ENCODE peak calls at places on chromosome 14, in nine cellular contexts. K is endothelial cell; B is neural progenitor cell; F is stomach; V is bronchial epithelial cell; P is tibial artery; Y is omental fat pad; J is AG09319; W is CD8-positive, alpha-beta T cell. O is an unnamed sample.

GRCh38 chr14:63248211-63248610 is 44.0 kb downstream of the RHOJ start:
- DNase-seq in B (no peak), W (no peak), Y (no peak), V (no peak), F (no peak), K (no peak), P (no peak), J (no peak), O (no peak)

GRCh38 chr14:30779210-30779609 is 95.1 kb upstream of the COCH start:
- DNase-seq in P (no peak), Y (no peak), F (no peak), J (no peak), W (no peak), V (peak; percentile 51), B (no peak), K (no peak), O (no peak)

GRCh38 chr14:63394856-63395255 is 76.1 kb upstream of the GPHB5 start:
- DNase-seq in F (no peak), K (no peak), P (no peak), B (no peak), Y (no peak), W (no peak), V (peak; percentile 31), J (no peak), O (no peak)

GRCh38 chr14:66405158-66405557 is 81.0 kb upstream of the CCDC196 start:
- DNase-seq in J (no peak), F (no peak), W (no peak), P (no peak), Y (no peak), B (peak; percentile 41), V (peak; percentile 53), K (no peak), O (no peak)

GRCh38 chr14:52069617-52070431 is 965 bp upstream of the NID2 start:
- DNase-seq in V (no peak), F (no peak), K (no peak), B (peak; percentile 74), W (peak; percentile 4), Y (no peak), J (no peak), P (no peak), O (no peak)

GRCh38 chr14:56064513-56064912 is 53.7 kb upstream of the PELI2 start:
- DNase-seq in J (no peak), B (no peak), P (no peak), W (no peak), K (no peak), Y (no peak), V (no peak), F (no peak), O (no peak)

GRCh38 chr14:73713206-73713803 is 879 bp downstream of the PNMA1 start:
- DNase-seq in J (no peak), W (no peak), P (no peak), Y (no peak), K (no peak), B (no peak), V (no peak), F (no peak), O (no peak)

GRCh38 chr14:68659021-68659931 is 133.6 kb downstream of the ZFP36L1 start:
- DNase-seq in K (no peak), F (no peak), J (no peak), P (no peak), B (no peak), Y (no peak), V (no peak), W (no peak), O (no peak)

GRCh38 chr14:98962118-98962517 is 309.9 kb downstream of the BCL11B start:
- DNase-seq in P (no peak), V (no peak), J (no peak), K (no peak), Y (no peak), F (no peak), W (no peak), B (no peak), O (no peak)

GRCh38 chr14:96134508-96134907 is 70.1 kb upstream of the BDKRB2 start:
- DNase-seq in W (no peak), V (no peak), K (no peak), P (no peak), Y (no peak), J (no peak), F (no peak), B (no peak), O (no peak)

GRCh38 chr14:20818861-20819260 is 16.2 kb upstream of the RNASE1 start:
- DNase-seq in P (no peak), F (no peak), V (no peak), Y (no peak), K (no peak), J (no peak), B (no peak), W (no peak), O (no peak)

GRCh38 chr14:71623939-71624338 is 308.3 kb upstream of the RGS6 start:
- DNase-seq in P (no peak), V (no peak), Y (no peak), F (no peak), B (no peak), W (no peak), K (no peak), J (no peak), O (no peak)

GRCh38 chr14:69002069-69002468 is 23.0 kb upstream of the ACTN1 start:
- DNase-seq in J (no peak), V (peak; percentile 17), B (peak; percentile 40), P (no peak), Y (no peak), W (no peak), F (peak; percentile 56), K (peak; percentile 8), O (no peak)

GRCh38 chr14:30874120-30874998 is at the start of gene COCH:
- DNase-seq in J (no peak), F (peak; percentile 50), V (no peak), B (peak; percentile 86), P (no peak), K (peak; percentile 52), W (peak; percentile 8), Y (no peak), O (no peak)

GRCh38 chr14:24801024-24801423 is 167.0 kb upstream of the GZMB start:
- DNase-seq in B (no peak), F (no peak), K (no peak), Y (no peak), V (no peak), P (no peak), J (no peak), W (no peak), O (no peak)
- TF ChIP-seq CTCF in B (no peak), F (no peak), K (no peak), Y (no peak), V (no peak), P (no peak), J (no peak), W (no peak), O (no peak)

GRCh38 chr14:26137161-26137560 is 460.7 kb downstream of the NOVA1 start:
- DNase-seq in P (no peak), Y (no peak), F (no peak), W (no peak), K (no peak), B (no peak), J (no peak), V (no peak), O (no peak)

DNA sequence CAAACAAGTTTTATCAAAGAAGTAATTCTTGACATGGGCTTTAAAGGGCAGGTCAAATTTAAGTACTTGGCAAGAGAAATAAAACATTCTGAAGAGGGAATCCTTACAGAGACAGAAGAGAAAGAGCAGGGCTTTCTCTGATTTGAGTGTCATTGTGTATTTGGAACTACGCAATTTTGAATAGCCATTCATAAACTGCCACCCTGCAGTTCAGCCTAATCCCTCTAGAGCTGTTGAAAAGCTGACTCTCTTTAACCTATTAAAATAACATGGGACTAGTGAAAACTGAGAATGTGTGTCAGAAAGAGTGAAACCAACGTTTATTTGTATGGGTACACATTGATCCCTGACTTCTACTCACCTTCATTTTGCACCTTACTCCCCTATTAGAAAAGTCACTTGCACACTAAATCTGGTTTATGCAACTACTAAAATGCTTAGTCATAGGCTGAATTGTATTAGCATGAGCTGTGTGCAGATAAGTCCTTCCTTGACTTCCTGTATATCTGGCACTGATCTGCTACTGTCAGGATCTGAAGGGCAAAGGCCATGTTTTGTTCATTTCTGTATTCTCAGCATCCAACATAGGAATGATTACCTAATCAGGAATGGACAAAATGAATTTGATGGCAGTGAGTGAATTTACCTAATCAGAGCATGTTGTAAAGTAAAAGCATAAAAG is 458.9 kb downstream of the NOVA1 start:
- DNase-seq in K (no peak), V (peak; percentile 84), F (no peak), W (no peak), J (no peak), B (peak; percentile 56), P (no peak), Y (no peak), O (no peak)
- TF ChIP-seq CTCF in K (no peak), V (no peak), F (no peak), W (no peak), J (no peak), B (peak; percentile 4), P (no peak), Y (no peak), O (no peak)

GRCh38 chr14:76551906-76552305 is 176.0 kb downstream of the ESRRB start:
- DNase-seq in P (no peak), B (no peak), J (no peak), V (peak; percentile 49), K (no peak), F (no peak), W (no peak), Y (no peak), O (no peak)

GRCh38 chr14:76541594-76542219 is 165.8 kb downstream of the ESRRB start:
- DNase-seq in W (no peak), K (no peak), F (no peak), J (no peak), B (no peak), V (no peak), P (no peak), Y (no peak), O (no peak)

GRCh38 chr14:76550534-76550933 is 174.6 kb downstream of the ESRRB start:
- DNase-seq in J (no peak), V (peak; percentile 99), K (no peak), B (no peak), F (no peak), Y (no peak), W (no peak), P (no peak), O (no peak)

GRCh38 chr14:76551116-76551515 is 175.2 kb downstream of the ESRRB start:
- DNase-seq in Y (no peak), F (no peak), W (no peak), K (no peak), P (no peak), V (no peak), B (no peak), J (no peak), O (no peak)

GRCh38 chr14:76546426-76547221 is 170.7 kb downstream of the ESRRB start:
- DNase-seq in Y (no peak), W (no peak), P (no peak), B (peak; percentile 78), K (peak; percentile 75), V (peak; percentile 66), F (no peak), J (no peak), O (no peak)
- TF ChIP-seq CTCF in Y (no peak), W (no peak), P (no peak), B (peak; percentile 89), K (peak; percentile 99), V (peak; percentile 74), F (no peak), J (peak; percentile 27), O (peak; percentile 38)

DNA sequence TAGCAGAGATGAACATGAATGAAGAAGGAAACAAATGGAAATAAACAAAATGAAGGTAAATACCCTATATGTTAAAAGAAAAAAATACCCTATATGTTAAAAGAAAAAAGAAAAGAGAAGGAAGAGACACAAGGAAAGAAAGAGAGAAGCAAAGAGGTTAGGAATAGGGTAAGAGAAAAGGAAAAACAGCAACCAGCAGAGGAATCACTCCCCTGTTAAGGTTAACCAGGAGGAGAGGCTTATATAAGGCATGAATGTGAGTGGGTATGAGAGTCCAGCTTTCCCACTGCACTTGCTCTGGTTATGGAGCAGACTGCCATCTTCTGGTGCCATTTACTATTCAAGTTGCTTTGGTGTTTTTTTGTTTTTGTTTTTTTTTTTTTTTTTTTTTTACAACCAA is 3.1 kb downstream of the PPP1R3E start:
- DNase-seq in B (no peak), W (no peak), P (no peak), V (peak; percentile 76), F (no peak), Y (no peak), J (no peak), K (no peak), O (no peak)
- TF ChIP-seq CTCF in B (peak; percentile 38), W (no peak), P (peak; percentile 5), V (peak; percentile 55), F (peak; percentile 20), Y (no peak), J (peak; percentile 34), K (no peak), O (peak; percentile 47)

O was measured in osteocyte.